ENCODE peak calls at places on chromosomes 5 and 9, in four cellular contexts. K, J, O and R are unnamed samples.

GRCh38 chr5:158234323-158235158 is 375.6 kb upstream of the CLINT1 start:
- DNase-seq in O (peak), K (no peak), J (no peak), R (no peak)

GRCh38 chr9:91937031-91937430 is 13.0 kb downstream of the ROR2 start:
- DNase-seq in J (no peak), O (no peak), K (no peak), R (no peak)

GRCh38 chr5:95718203-95718602 is 12.9 kb upstream of the RHOBTB3 start:
- DNase-seq in J (no peak), K (no peak), O (no peak), R (no peak)

GRCh38 chr5:112186401-112186990 is 232.6 kb downstream of the EPB41L4A start:
- DNase-seq in J (no peak), O (peak), K (no peak), R (no peak)

GRCh38 chr5:37714756-37715155 is 125.1 kb downstream of the GDNF start:
- DNase-seq in J (no peak), O (no peak), K (no peak), R (no peak)

GRCh38 chr9:5596173-5596572 is 32.7 kb upstream of the RIC1 start:
- DNase-seq in J (no peak), K (no peak), O (peak), R (no peak)

GRCh38 chr5:67983251-67983941 is 232.2 kb upstream of the PIK3R1 start:
- DNase-seq in K (no peak), J (no peak), O (no peak), R (no peak)

GRCh38 chr9:22446950-22447606 is 454 bp downstream of the DMRTA1 start:
- DNase-seq in K (no peak), O (peak), J (no peak), R (no peak)

GRCh38 chr5:89584339-89584956 is 701.5 kb upstream of the MEF2C start:
- DNase-seq in K (no peak), J (no peak), O (no peak), R (no peak)

GRCh38 chr9:112971415-112971814 is 40.6 kb downstream of the ZNF883 start:
- DNase-seq in O (no peak), K (no peak), J (no peak), R (no peak)

GRCh38 chr9:130234340-130235260 is 31.0 kb upstream of the HMCN2 start:
- DNase-seq in K (no peak), J (no peak), O (no peak), R (no peak)

GRCh38 chr9:86600291-86600690 is 246.1 kb upstream of the TUT7 start:
- DNase-seq in K (no peak), O (no peak), J (no peak), R (no peak)

GRCh38 chr9:127231666-127232065 is 32.9 kb upstream of the GARNL3 start:
- DNase-seq in K (no peak), O (no peak), J (no peak), R (no peak)

GRCh38 chr9:98603821-98604383 is 104.8 kb downstream of the GABBR2 start:
- DNase-seq in K (no peak), J (no peak), O (no peak), R (no peak)

GRCh38 chr5:131164161-131164930 is 710 bp downstream of the HINT1 start:
- DNase-seq in K (peak), J (peak), O (peak), R (peak)

GRCh38 chr5:98428806-98429205 is 344.7 kb upstream of the RGMB start:
- DNase-seq in O (no peak), K (no peak), J (no peak), R (no peak)

GRCh38 chr9:116452634-116453033 is 234.5 kb upstream of the TRIM32 start:
- DNase-seq in K (no peak), J (no peak), O (no peak), R (no peak)

GRCh38 chr9:35488019-35488418 is 1.9 kb upstream of the RUSC2 start:
- DNase-seq in J (no peak), K (no peak), O (no peak), R (no peak)

GRCh38 chr9:27437652-27438373 is 86.3 kb upstream of the IFNK start:
- DNase-seq in J (no peak), O (no peak), K (no peak), R (no peak)

GRCh38 chr5:83281658-83282057 is 189.9 kb upstream of the VCAN start:
- DNase-seq in K (no peak), J (no peak), O (no peak), R (no peak)